ENCODE peak calls at places on chromosomes 13 and 19, in five cellular contexts. J, N, Q, H and T are unnamed samples.

GRCh38 chr19:32224371-32225244 is 120.8 kb upstream of the ZNF507 start:
- DNase-seq in J (peak; percentile 70), N (no peak), Q (peak; percentile 93), H (no peak), T (peak; percentile 67)

GRCh38 chr13:114064516-114065140 is 67.8 kb downstream of the RASA3 start:
- DNase-seq in J (peak; percentile 64), N (no peak), Q (peak; percentile 39), H (no peak), T (no peak)

GRCh38 chr19:6204212-6204611 is 68.7 kb downstream of the ACSBG2 start:
- DNase-seq in J (no peak), N (no peak), Q (peak; percentile 9), H (no peak), T (no peak)

GRCh38 chr13:68748038-68748437 is 1359.6 kb upstream of the ATXN8OS start:
- DNase-seq in J (no peak), N (no peak), Q (no peak), H (no peak), T (no peak)

GRCh38 chr19:12482505-12482886 is 2.1 kb downstream of the ZNF709 start:
- DNase-seq in J (no peak), N (no peak), Q (no peak), H (no peak), T (no peak)

GRCh38 chr19:1811472-1811894 is 593 bp downstream of the ATP8B3 start:
- DNase-seq in J (peak; percentile 56), N (no peak), Q (peak; percentile 73), H (no peak), T (peak; percentile 62)

GRCh38 chr13:31261241-31261640 is 61.5 kb downstream of the B3GLCT start:
- DNase-seq in J (no peak), N (no peak), Q (no peak), H (no peak), T (no peak)

GRCh38 chr13:104586010-104586746 is 1520.0 kb upstream of the SLC10A2 start:
- DNase-seq in J (no peak), N (no peak), Q (no peak), H (no peak), T (no peak)

GRCh38 chr19:58353717-58354477 is 605 bp upstream of the A1BG start:
- DNase-seq in J (no peak), N (no peak), Q (no peak), H (no peak), T (no peak)

GRCh38 chr13:24680258-24680920 is at the start of gene ATP12A:
- DNase-seq in J (no peak), N (no peak), Q (no peak), H (no peak), T (no peak)

GRCh38 chr13:73677041-73677589 is 457.1 kb downstream of the KLF12 start:
- DNase-seq in J (no peak), N (no peak), Q (peak; percentile 25), H (no peak), T (no peak)

GRCh38 chr13:20825476-20825875 is 51.7 kb upstream of the EEF1AKMT1 start:
- DNase-seq in J (no peak), N (peak; percentile 7), Q (peak; percentile 18), H (no peak), T (no peak)

GRCh38 chr13:34046457-34046856 is 228.5 kb downstream of the RFC3 start:
- DNase-seq in J (no peak), N (no peak), Q (no peak), H (no peak), T (no peak)

GRCh38 chr13:96809366-96810096 is 184.7 kb downstream of the OXGR1 start:
- DNase-seq in J (no peak), N (no peak), Q (no peak), H (no peak), T (no peak)

GRCh38 chr13:107906131-107906530 is 309.2 kb downstream of the LIG4 start:
- DNase-seq in J (no peak), N (peak; percentile 37), Q (no peak), H (no peak), T (no peak)

GRCh38 chr13:85194482-85194881 is 604.7 kb downstream of the SLITRK6 start:
- DNase-seq in J (no peak), N (no peak), Q (no peak), H (no peak), T (no peak)

GRCh38 chr19:46016426-46017094 is 6.3 kb downstream of the PGLYRP1 start:
- DNase-seq in J (peak; percentile 82), N (no peak), Q (peak; percentile 95), H (no peak), T (peak; percentile 84)

GRCh38 chr13:110015253-110015652 is 228.9 kb upstream of the IRS2 start:
- DNase-seq in J (no peak), N (peak; percentile 74), Q (no peak), H (no peak), T (no peak)

GRCh38 chr13:95300625-95301134 is 571 bp downstream of the ABCC4 start:
- DNase-seq in J (peak; percentile 52), N (no peak), Q (peak; percentile 85), H (no peak), T (peak; percentile 49)

GRCh38 chr13:104385409-104385808 is 1319.2 kb upstream of the SLC10A2 start:
- DNase-seq in J (no peak), N (no peak), Q (no peak), H (no peak), T (no peak)

GRCh38 chr13:99895999-99896695 is 75.4 kb downstream of the ZIC5 start:
- DNase-seq in J (no peak), N (no peak), Q (no peak), H (no peak), T (no peak)

GRCh38 chr19:56839665-56840451 is 668 bp downstream of the PEG3 start:
- DNase-seq in J (peak; percentile 93), N (no peak), Q (no peak), H (no peak), T (peak; percentile 90)

GRCh38 chr19:33152178-33152577 is 20.3 kb downstream of the WDR88 start:
- DNase-seq in J (no peak), N (no peak), Q (no peak), H (no peak), T (no peak)

GRCh38 chr13:75181906-75182305 is 300.1 kb downstream of the TBC1D4 start:
- DNase-seq in J (no peak), N (no peak), Q (peak; percentile 7), H (no peak), T (no peak)

GRCh38 chr19:34556500-34556899 is 74.9 kb downstream of the WTIP start:
- DNase-seq in J (no peak), N (peak; percentile 2), Q (no peak), H (no peak), T (no peak)